ENCODE peak calls at places on chromosomes 5 and 9, in eight cellular contexts. J is ACHN, H is amygdala, Z is SHP77, P is cardiac muscle cell, B is PC-9, Q is RCC 7860, K is hepatic stellate cell. X is an unnamed sample.

GRCh38 chr5:143318833-143319232 is 84.7 kb downstream of the NR3C1 start:
- DNase-seq in J (no peak), H (no peak), Z (no peak), P (no peak), B (no peak), Q (no peak), K (no peak), X (no peak)

GRCh38 chr5:35956429-35956828 is 18.0 kb upstream of the CAPSL start:
- DNase-seq in J (peak; percentile 11), H (no peak), Z (no peak), P (no peak), B (peak; percentile 34), Q (peak; percentile 54), K (no peak), X (no peak)

GRCh38 chr5:130871346-130872086 is 293.5 kb downstream of the HINT1 start:
- DNase-seq in J (peak; percentile 23), H (no peak), Z (peak; percentile 3), P (peak; percentile 45), B (no peak), Q (no peak), K (peak; percentile 2), X (no peak)

GRCh38 chr5:746258-746761 is 38.2 kb downstream of the ZDHHC11B start:
- DNase-seq in J (no peak), H (no peak), Z (no peak), P (no peak), B (peak; percentile 31), Q (no peak), K (no peak), X (no peak)

GRCh38 chr5:151081426-151082273 is 816 bp upstream of the TNIP1 start:
- DNase-seq in J (peak; percentile 43), H (no peak), Z (peak; percentile 63), P (peak; percentile 85), B (no peak), Q (peak; percentile 57), K (no peak), X (no peak)

GRCh38 chr9:30711591-30711990 is 1672.9 kb upstream of the ACO1 start:
- DNase-seq in J (no peak), H (no peak), Z (no peak), P (no peak), B (no peak), Q (no peak), K (no peak), X (no peak)

GRCh38 chr5:31113101-31113500 is 80.4 kb upstream of the CDH6 start:
- DNase-seq in J (peak; percentile 9), H (no peak), Z (no peak), P (no peak), B (no peak), Q (peak; percentile 88), K (peak; percentile 13), X (peak; percentile 76)

GRCh38 chr5:78670870-78671269 is 22.3 kb upstream of the LHFPL2 start:
- DNase-seq in J (no peak), H (no peak), Z (no peak), P (no peak), B (no peak), Q (no peak), K (no peak), X (no peak)

GRCh38 chr9:708182-708555 is 133.3 kb upstream of the DMRT1 start:
- DNase-seq in J (no peak), H (no peak), Z (no peak), P (peak; percentile 28), B (no peak), Q (peak; percentile 4), K (no peak), X (no peak)

GRCh38 chr5:157986431-157986990 is 127.6 kb upstream of the CLINT1 start:
- DNase-seq in J (no peak), H (no peak), Z (no peak), P (no peak), B (no peak), Q (no peak), K (no peak), X (no peak)

GRCh38 chr9:115939065-115939765 is 214.4 kb upstream of the PAPPA start:
- DNase-seq in J (no peak), H (no peak), Z (no peak), P (no peak), B (peak; percentile 35), Q (peak; percentile 55), K (no peak), X (peak; percentile 81)

GRCh38 chr5:4230905-4231561 is 635.4 kb downstream of the IRX1 start:
- DNase-seq in J (no peak), H (peak; percentile 29), Z (peak; percentile 10), P (no peak), B (no peak), Q (no peak), K (no peak), X (no peak)

GRCh38 chr5:69415584-69415958 is 655 bp downstream of the MARVELD2 start:
- DNase-seq in J (no peak), H (no peak), Z (peak; percentile 23), P (peak; percentile 5), B (no peak), Q (no peak), K (no peak), X (no peak)

GRCh38 chr5:68960961-68961360 is 132.9 kb upstream of the SLC30A5 start:
- DNase-seq in J (no peak), H (no peak), Z (no peak), P (no peak), B (no peak), Q (no peak), K (no peak), X (no peak)

GRCh38 chr9:120892748-120893584 is 16.0 kb upstream of the PHF19 start:
- DNase-seq in J (peak; percentile 85), H (no peak), Z (peak; percentile 64), P (no peak), B (peak; percentile 76), Q (peak; percentile 85), K (peak; percentile 68), X (no peak)

GRCh38 chr9:94971378-94972131 is 245.1 kb downstream of the AOPEP start:
- DNase-seq in J (no peak), H (no peak), Z (peak; percentile 38), P (no peak), B (no peak), Q (no peak), K (no peak), X (no peak)

GRCh38 chr9:35690447-35691324 is 961 bp upstream of the TPM2 start:
- DNase-seq in J (peak; percentile 57), H (peak; percentile 35), Z (peak; percentile 6), P (peak; percentile 84), B (no peak), Q (no peak), K (peak; percentile 85), X (no peak)

GRCh38 chr9:36855443-36856315 is 178.4 kb downstream of the PAX5 start:
- DNase-seq in J (no peak), H (no peak), Z (no peak), P (peak; percentile 50), B (no peak), Q (peak; percentile 8), K (no peak), X (no peak)

GRCh38 chr9:35822926-35823325 is 5.6 kb downstream of the FAM221B start:
- DNase-seq in J (no peak), H (no peak), Z (no peak), P (no peak), B (no peak), Q (no peak), K (no peak), X (no peak)

GRCh38 chr5:87138091-87138819 is 129.4 kb upstream of the RASA1 start:
- DNase-seq in J (no peak), H (no peak), Z (no peak), P (no peak), B (no peak), Q (no peak), K (no peak), X (no peak)

GRCh38 chr5:38367410-38367809 is 109.1 kb downstream of the EGFLAM start:
- DNase-seq in J (no peak), H (no peak), Z (no peak), P (no peak), B (no peak), Q (no peak), K (no peak), X (no peak)

GRCh38 chr5:172903790-172904189 is 55.4 kb upstream of the RPL26L1 start:
- DNase-seq in J (peak; percentile 59), H (no peak), Z (peak; percentile 33), P (no peak), B (peak; percentile 80), Q (peak; percentile 93), K (peak; percentile 51), X (no peak)

GRCh38 chr9:79917417-79917816 is 345.7 kb downstream of the TLE4 start:
- DNase-seq in J (no peak), H (no peak), Z (no peak), P (no peak), B (no peak), Q (no peak), K (no peak), X (no peak)

GRCh38 chr9:114046876-114047275 is 31.2 kb downstream of the AMBP start:
- DNase-seq in J (no peak), H (no peak), Z (no peak), P (no peak), B (no peak), Q (no peak), K (no peak), X (no peak)

GRCh38 chr9:84000186-84000585 is 19.6 kb downstream of the RMI1 start:
- DNase-seq in J (no peak), H (no peak), Z (no peak), P (no peak), B (no peak), Q (no peak), K (no peak), X (no peak)

GRCh38 chr9:109120204-109120789 is 550 bp upstream of the TMEM245 start:
- DNase-seq in J (no peak), H (no peak), Z (no peak), P (no peak), B (no peak), Q (no peak), K (no peak), X (no peak)

GRCh38 chr5:128111818-128112448 is 28.4 kb downstream of the SLC12A2 start:
- DNase-seq in J (peak; percentile 0), H (no peak), Z (no peak), P (no peak), B (no peak), Q (peak; percentile 49), K (peak; percentile 35), X (peak; percentile 4)

GRCh38 chr9:99357575-99357974 is 135.5 kb downstream of the SEC61B start:
- DNase-seq in J (no peak), H (no peak), Z (no peak), P (peak; percentile 52), B (no peak), Q (no peak), K (no peak), X (no peak)

GRCh38 chr5:72067682-72068470 is 39.4 kb upstream of the MAP1B start:
- DNase-seq in J (peak; percentile 77), H (peak; percentile 1), Z (no peak), P (no peak), B (peak; percentile 96), Q (peak; percentile 84), K (peak; percentile 53), X (peak; percentile 66)

GRCh38 chr9:16417101-16417500 is 453.4 kb downstream of the BNC2 start:
- DNase-seq in J (no peak), H (no peak), Z (no peak), P (no peak), B (peak; percentile 59), Q (no peak), K (peak; percentile 12), X (no peak)

GRCh38 chr9:78029601-78030552 is 1.7 kb downstream of the GNAQ start:
- DNase-seq in J (peak; percentile 31), H (no peak), Z (peak; percentile 6), P (peak; percentile 42), B (no peak), Q (peak; percentile 34), K (peak; percentile 20), X (no peak)

GRCh38 chr9:17116400-17116837 is 18.4 kb upstream of the CNTLN start:
- DNase-seq in J (peak; percentile 55), H (no peak), Z (no peak), P (peak; percentile 39), B (peak; percentile 42), Q (peak; percentile 34), K (peak; percentile 30), X (no peak)

GRCh38 chr5:39294736-39295135 is 69.6 kb downstream of the C9 start:
- DNase-seq in J (no peak), H (no peak), Z (no peak), P (no peak), B (no peak), Q (no peak), K (no peak), X (no peak)

GRCh38 chr5:4348418-4348817 is 752.8 kb downstream of the IRX1 start:
- DNase-seq in J (no peak), H (no peak), Z (no peak), P (no peak), B (no peak), Q (no peak), K (no peak), X (no peak)

X was measured in HS-27A.